ENCODE peak calls at places on chromosomes 7 and 10, in nine cellular contexts. C is HCT116, I is transverse colon, T is SK-N-SH, Z is breast epithelium, L is stomach, G is Panc1, O is GM23338, J is HL-60. X is an unnamed sample.

GRCh38 chr10:86757110-86757790 is 831 bp downstream of the BMPR1A start:
- DNase-seq in C (peak), I (peak), T (no peak), Z (no peak), L (peak), G (no peak), O (peak), J (no peak), X (no peak)

GRCh38 chr10:17238445-17239275 is 10.6 kb downstream of the VIM start:
- DNase-seq in C (no peak), I (no peak), T (no peak), Z (no peak), L (no peak), G (no peak), O (no peak), J (no peak), X (no peak)

GRCh38 chr7:92834661-92835139 is 1.7 kb downstream of the CDK6 start:
- DNase-seq in C (no peak), I (peak), T (peak), Z (peak), L (peak), G (no peak), O (peak), J (no peak), X (no peak)

GRCh38 chr7:95335093-95335492 is 10.8 kb upstream of the PON1 start:
- DNase-seq in C (no peak), I (no peak), T (no peak), Z (no peak), L (no peak), G (no peak), O (no peak), J (no peak), X (no peak)

GRCh38 chr7:85693326-85693725 is 506.5 kb upstream of the SEMA3D start:
- DNase-seq in C (no peak), I (no peak), T (no peak), Z (no peak), L (no peak), G (no peak), O (no peak), J (no peak), X (no peak)

GRCh38 chr7:76356823-76357222 is 2.0 kb downstream of the YWHAG start:
- DNase-seq in C (no peak), I (peak), T (peak), Z (no peak), L (no peak), G (no peak), O (no peak), J (no peak), X (no peak)

GRCh38 chr10:43073191-43073590 is 3.7 kb upstream of the RET start:
- DNase-seq in C (no peak), I (no peak), T (no peak), Z (no peak), L (no peak), G (no peak), O (no peak), J (no peak), X (no peak)

GRCh38 chr7:23458044-23458443 is 12.2 kb downstream of the IGF2BP3 start:
- DNase-seq in C (no peak), I (no peak), T (no peak), Z (no peak), L (no peak), G (no peak), O (no peak), J (no peak), X (no peak)

GRCh38 chr7:10655031-10655430 is 318.6 kb upstream of the PHF14 start:
- DNase-seq in C (no peak), I (no peak), T (no peak), Z (no peak), L (no peak), G (no peak), O (no peak), J (no peak), X (no peak)

GRCh38 chr10:117131390-117132327 is 6.4 kb downstream of the VAX1 start:
- DNase-seq in C (no peak), I (peak), T (peak), Z (no peak), L (no peak), G (no peak), O (peak), J (no peak), X (no peak)

GRCh38 chr10:68367121-68367520 is 34.4 kb upstream of the PBLD start:
- DNase-seq in C (no peak), I (no peak), T (no peak), Z (no peak), L (no peak), G (no peak), O (no peak), J (no peak), X (no peak)

GRCh38 chr7:158740657-158741293 is 36.2 kb upstream of the NCAPG2 start:
- DNase-seq in C (no peak), I (no peak), T (no peak), Z (no peak), L (no peak), G (no peak), O (no peak), J (no peak), X (no peak)

GRCh38 chr10:30586828-30587227 is 42.7 kb downstream of the LYZL2 start:
- DNase-seq in C (no peak), I (no peak), T (no peak), Z (no peak), L (no peak), G (no peak), O (no peak), J (no peak), X (no peak)

GRCh38 chr10:35372329-35372728 is 36.0 kb downstream of the CCNY start:
- DNase-seq in C (no peak), I (no peak), T (no peak), Z (no peak), L (no peak), G (no peak), O (no peak), J (peak), X (no peak)

GRCh38 chr7:67595421-67595820 is 598.8 kb downstream of the TYW1 start:
- DNase-seq in C (no peak), I (no peak), T (no peak), Z (no peak), L (no peak), G (no peak), O (no peak), J (no peak), X (no peak)

GRCh38 chr7:77529279-77529678 is 7.8 kb upstream of the PTPN12 start:
- DNase-seq in C (no peak), I (no peak), T (no peak), Z (no peak), L (no peak), G (no peak), O (no peak), J (peak), X (no peak)

GRCh38 chr7:44849277-44850210 is 1.7 kb upstream of the H2AZ2 start:
- DNase-seq in C (no peak), I (no peak), T (no peak), Z (no peak), L (no peak), G (no peak), O (no peak), J (no peak), X (no peak)

GRCh38 chr7:2824678-2825461 is 19.2 kb downstream of the GNA12 start:
- DNase-seq in C (no peak), I (no peak), T (no peak), Z (no peak), L (no peak), G (no peak), O (peak), J (no peak), X (no peak)

GRCh38 chr10:68560916-68561691 is 967 bp downstream of the TET1 start:
- DNase-seq in C (no peak), I (peak), T (peak), Z (no peak), L (no peak), G (no peak), O (peak), J (no peak), X (peak)

GRCh38 chr10:117492504-117492903 is 50.0 kb upstream of the EMX2 start:
- DNase-seq in C (no peak), I (no peak), T (no peak), Z (no peak), L (no peak), G (no peak), O (no peak), J (no peak), X (no peak)

GRCh38 chr7:31549621-31550020 is 35.7 kb downstream of the ITPRID1 start:
- DNase-seq in C (no peak), I (no peak), T (no peak), Z (no peak), L (no peak), G (no peak), O (no peak), J (no peak), X (no peak)

GRCh38 chr7:134742688-134743350 is 36.6 kb upstream of the CALD1 start:
- DNase-seq in C (no peak), I (peak), T (no peak), Z (no peak), L (no peak), G (no peak), O (no peak), J (no peak), X (no peak)

GRCh38 chr7:139044813-139045794 is 9.3 kb upstream of the ZC3HAV1L start:
- DNase-seq in C (no peak), I (no peak), T (no peak), Z (no peak), L (no peak), G (no peak), O (no peak), J (peak), X (no peak)

GRCh38 chr7:742791-743190 is 15.7 kb upstream of the PRKAR1B start:
- DNase-seq in C (no peak), I (no peak), T (no peak), Z (peak), L (no peak), G (no peak), O (no peak), J (no peak), X (no peak)

DNA sequence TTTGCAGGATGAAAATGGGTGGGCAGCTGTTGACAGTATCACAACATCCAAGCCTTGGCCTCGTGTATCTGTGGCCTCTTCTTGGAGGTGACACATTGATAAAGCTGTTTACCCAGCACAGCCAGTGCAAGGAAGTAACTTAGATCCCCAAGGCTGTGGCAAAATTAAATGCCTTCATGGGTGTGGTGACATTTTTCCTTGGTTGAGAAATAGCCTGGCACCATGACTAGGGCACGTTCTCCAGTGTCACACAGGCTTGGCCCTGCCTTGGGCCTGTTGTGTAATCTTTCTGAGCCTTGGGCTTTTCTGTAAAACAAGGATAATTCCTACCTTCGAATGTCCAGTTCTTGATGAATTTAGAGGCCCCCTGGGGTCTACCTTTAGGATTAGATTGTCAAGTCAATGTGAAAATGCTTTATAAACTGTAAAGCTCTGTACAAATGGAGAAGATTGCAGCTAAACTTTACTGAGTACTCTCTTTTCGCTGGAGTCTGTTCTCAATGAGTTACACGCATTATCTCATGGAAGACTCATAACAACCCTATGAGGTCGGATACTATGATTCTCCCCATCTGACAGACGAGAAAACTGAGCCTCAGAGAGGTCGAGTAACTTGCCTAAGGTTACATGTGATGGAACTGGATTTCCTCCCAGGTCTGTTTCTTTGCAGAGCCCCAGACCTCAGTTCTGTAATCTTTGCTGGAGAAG is 46.7 kb upstream of the LOXL4 start:
- DNase-seq in C (no peak), I (no peak), T (no peak), Z (no peak), L (peak), G (no peak), O (no peak), J (peak), X (no peak)
- TF ChIP-seq POLR2AphosphoS5 in C (no peak), I (no peak), T (no peak), Z (peak), L (peak), G (no peak), O (no peak), J (no peak), X (no peak)

GRCh38 chr7:140229591-140230516 is 53.1 kb upstream of the KDM7A start:
- DNase-seq in C (no peak), I (peak), T (no peak), Z (no peak), L (peak), G (no peak), O (peak), J (no peak), X (no peak)
- TF ChIP-seq POLR2AphosphoS5 in C (no peak), I (peak), T (no peak), Z (no peak), L (peak), G (no peak), O (no peak), J (no peak), X (no peak)

GRCh38 chr10:4372601-4373000 is 453.4 kb upstream of the AKR1E2 start:
- DNase-seq in C (no peak), I (no peak), T (peak), Z (no peak), L (no peak), G (no peak), O (no peak), J (no peak), X (no peak)
- TF ChIP-seq POLR2AphosphoS5 in C (no peak), I (no peak), T (peak), Z (peak), L (peak), G (no peak), O (no peak), J (no peak), X (no peak)

GRCh38 chr10:100373298-100374136 is 26.5 kb downstream of the SCD start:
- DNase-seq in C (peak), I (peak), T (peak), Z (peak), L (peak), G (peak), O (peak), J (peak), X (peak)

GRCh38 chr10:100370561-100370975 is 23.5 kb downstream of the SCD start:
- DNase-seq in C (peak), I (peak), T (no peak), Z (no peak), L (no peak), G (peak), O (no peak), J (peak), X (no peak)

GRCh38 chr10:100372415-100373297 is 25.6 kb downstream of the SCD start:
- DNase-seq in C (no peak), I (no peak), T (no peak), Z (no peak), L (no peak), G (no peak), O (no peak), J (no peak), X (no peak)

GRCh38 chr10:100370976-100371706 is 24.1 kb downstream of the SCD start:
- DNase-seq in C (peak), I (peak), T (no peak), Z (peak), L (peak), G (peak), O (peak), J (peak), X (no peak)

GRCh38 chr10:100374137-100374655 is 27.2 kb downstream of the SCD start:
- DNase-seq in C (no peak), I (no peak), T (peak), Z (no peak), L (no peak), G (no peak), O (peak), J (peak), X (no peak)
- TF ChIP-seq POLR2AphosphoS5 in C (peak), I (no peak), T (no peak), Z (no peak), L (no peak), G (peak), O (peak), J (no peak), X (no peak)

GRCh38 chr10:78029294-78030226 is at the start of gene POLR3A:
- DNase-seq in C (peak), I (peak), T (peak), Z (peak), L (peak), G (peak), O (peak), J (peak), X (peak)
- TF ChIP-seq POLR2AphosphoS5 in C (peak), I (peak), T (peak), Z (peak), L (peak), G (peak), O (peak), J (peak), X (peak)

GRCh38 chr10:77051837-77052236 is 585.8 kb downstream of the KCNMA1 start:
- DNase-seq in C (no peak), I (no peak), T (no peak), Z (no peak), L (no peak), G (no peak), O (no peak), J (no peak), X (no peak)
- TF ChIP-seq POLR2AphosphoS5 in C (no peak), I (no peak), T (no peak), Z (no peak), L (no peak), G (no peak), O (no peak), J (no peak), X (no peak)